ENCODE peak calls at places on chromosomes 5 and 9, in six cellular contexts. K is WTC11; Q is BE2C; J is brain microvascular endothelial cell; A is activated naive CD8-positive, alpha-beta T cell treated with anti-CD3 and anti-CD28 coated beads, Interleukin-2, amount 50 U/mL, for 24 hours; F is stimulated activated CD4-positive, alpha-beta T cell treated with anti-CD3 and anti-CD28 coated beads, Interleukin-2, amount 100 ng/mL, for 24 hours. Z is an unnamed sample.

GRCh38 chr5:127006711-127007110 is 23.6 kb downstream of the MARCHF3 start:
- DNase-seq in Q (no peak), J (no peak), K (no peak), A (no peak), F (no peak), Z (no peak)

GRCh38 chr5:89572696-89573095 is 689.7 kb upstream of the MEF2C start:
- DNase-seq in K (no peak), J (peak; percentile 33), A (no peak), F (no peak), Q (no peak), Z (peak; percentile 21)

GRCh38 chr5:142122116-142122515 is 13.5 kb downstream of the NDFIP1 start:
- DNase-seq in A (no peak), K (no peak), F (no peak), Q (no peak), J (no peak), Z (no peak)

GRCh38 chr5:146878471-146879172 is at the start of gene PPP2R2B:
- DNase-seq in Q (peak; percentile 81), J (no peak), K (peak; percentile 70), A (peak; percentile 51), F (peak; percentile 47), Z (peak; percentile 15)

GRCh38 chr9:110357510-110357909 is 19.8 kb upstream of the TXNDC8 start:
- DNase-seq in Q (no peak), F (no peak), K (no peak), A (no peak), J (no peak), Z (no peak)

GRCh38 chr5:175809531-175810121 is 61.8 kb upstream of the CPLX2 start:
- DNase-seq in A (no peak), K (no peak), Q (peak; percentile 31), J (peak; percentile 69), F (no peak), Z (peak; percentile 95)

GRCh38 chr9:83423815-83424707 is 114.1 kb downstream of the FRMD3 start:
- DNase-seq in F (no peak), K (no peak), J (no peak), A (no peak), Q (peak; percentile 49), Z (no peak)

GRCh38 chr9:34381323-34381722 is 4.6 kb upstream of the MYORG start:
- DNase-seq in F (no peak), Q (no peak), K (peak; percentile 60), A (no peak), J (no peak), Z (no peak)

GRCh38 chr5:1014781-1015221 is 6.2 kb downstream of the NKD2 start:
- DNase-seq in A (no peak), J (no peak), F (no peak), K (no peak), Q (no peak), Z (no peak)

GRCh38 chr5:32790411-32790951 is 79.4 kb downstream of the NPR3 start:
- DNase-seq in K (no peak), A (no peak), Q (no peak), F (no peak), J (peak; percentile 57), Z (no peak)

GRCh38 chr5:176676361-176676824 is 29.1 kb downstream of the TSPAN17 start:
- DNase-seq in A (no peak), F (no peak), K (no peak), J (peak; percentile 71), Q (peak; percentile 80), Z (peak; percentile 84)

GRCh38 chr5:170648546-170648945 is 135.0 kb upstream of the GABRP start:
- DNase-seq in A (no peak), J (peak; percentile 70), F (no peak), Q (no peak), K (no peak), Z (no peak)

GRCh38 chr9:81534138-81534865 is 155.0 kb downstream of the TLE1 start:
- DNase-seq in K (no peak), J (no peak), F (no peak), A (no peak), Q (no peak), Z (no peak)

GRCh38 chr9:89549031-89549644 is 51.2 kb upstream of the SEMA4D start:
- DNase-seq in A (peak; percentile 94), J (peak; percentile 60), F (peak; percentile 93), K (peak; percentile 82), Q (peak; percentile 83), Z (peak; percentile 7)

GRCh38 chr9:60545346-60546315 is 368.6 kb upstream of the SPATA31A5 start:
- DNase-seq in F (no peak), K (no peak), J (no peak), Q (no peak), A (no peak), Z (no peak)

GRCh38 chr5:112238473-112238872 is 180.6 kb downstream of the EPB41L4A start:
- DNase-seq in J (no peak), Q (no peak), A (no peak), F (no peak), K (no peak), Z (no peak)

GRCh38 chr9:127612993-127613954 is 1.2 kb downstream of the STXBP1 start:
- DNase-seq in K (peak; percentile 55), J (peak; percentile 31), F (peak; percentile 51), A (peak; percentile 35), Q (peak; percentile 63), Z (peak; percentile 79)

GRCh38 chr9:36842560-36843530 is 191.2 kb downstream of the PAX5 start:
- DNase-seq in K (no peak), Q (no peak), F (no peak), J (no peak), A (no peak), Z (peak; percentile 62)